ENCODE peak calls at places on chromosome 15, in eight cellular contexts. T, U, Y, H, M, E, R and P are unnamed samples.

GRCh38 chr15:29613951-29614382 is 208.3 kb downstream of the TJP1 start:
- DNase-seq in T (no peak), U (peak), Y (no peak), H (no peak), M (no peak), E (no peak), R (peak), P (no peak)

GRCh38 chr15:58065011-58065444 is 483 bp downstream of the ALDH1A2 start:
- DNase-seq in T (no peak), U (no peak), Y (no peak), H (peak), M (no peak), E (peak), R (no peak), P (peak)

GRCh38 chr15:77094397-77095030 is 23.6 kb upstream of the TSPAN3 start:
- DNase-seq in T (no peak), U (no peak), Y (no peak), H (no peak), M (no peak), E (no peak), R (peak), P (no peak)

GRCh38 chr15:40775007-40775406 is 5.2 kb downstream of the C15orf62 start:
- DNase-seq in T (no peak), U (no peak), Y (no peak), H (no peak), M (no peak), E (no peak), R (no peak), P (peak)

GRCh38 chr15:66785637-66786036 is 83.6 kb downstream of the SMAD6 start:
- DNase-seq in T (no peak), U (no peak), Y (no peak), H (no peak), M (no peak), E (no peak), R (no peak), P (no peak)

GRCh38 chr15:63950911-63951481 is 95.3 kb downstream of the DAPK2 start:
- DNase-seq in T (no peak), U (no peak), Y (no peak), H (no peak), M (no peak), E (no peak), R (no peak), P (no peak)

GRCh38 chr15:93762051-93762450 is 469.3 kb upstream of the MCTP2 start:
- DNase-seq in T (no peak), U (no peak), Y (no peak), H (no peak), M (no peak), E (no peak), R (no peak), P (no peak)

GRCh38 chr15:52731732-52732470 is 52.7 kb upstream of the ATOSA start:
- DNase-seq in T (no peak), U (no peak), Y (no peak), H (no peak), M (no peak), E (no peak), R (no peak), P (no peak)

GRCh38 chr15:73773428-73773827 is 20.3 kb upstream of the INSYN1 start:
- DNase-seq in T (no peak), U (no peak), Y (no peak), H (no peak), M (no peak), E (no peak), R (no peak), P (no peak)

GRCh38 chr15:31004220-31004733 is 12.8 kb upstream of the MTMR10 start:
- DNase-seq in T (peak), U (no peak), Y (peak), H (peak), M (peak), E (peak), R (no peak), P (no peak)

GRCh38 chr15:55277116-55277564 is 12.5 kb downstream of the RAB27A start:
- DNase-seq in T (no peak), U (no peak), Y (peak), H (peak), M (peak), E (no peak), R (no peak), P (no peak)

GRCh38 chr15:70094690-70095311 is 2.9 kb downstream of the TLE3 start:
- DNase-seq in T (no peak), U (no peak), Y (no peak), H (no peak), M (no peak), E (no peak), R (no peak), P (no peak)